ENCODE peak calls at places on chromosome 21, in eight cellular contexts. One of them, this sample, is unnamed.

GRCh38 chr21:37210017-37210593 is 57.0 kb downstream of the VPS26C start:
- DNase-seq in brain microvascular endothelial cell: no peak
- DNase-seq in spleen: no peak
- DNase-seq in psoas muscle: no peak
- DNase-seq in CD8-positive, alpha-beta T cell: no peak
- DNase-seq in tibial nerve: no peak
- DNase-seq in adrenal gland: no peak
- DNase-seq in heart right ventricle: no peak
- DNase-seq in this sample: no peak

GRCh38 chr21:29237110-29238051 is 61.3 kb upstream of the BACH1 start:
- DNase-seq in tibial nerve: no peak
- DNase-seq in spleen: no peak
- DNase-seq in brain microvascular endothelial cell: no peak
- DNase-seq in heart right ventricle: peak; percentile 17
- DNase-seq in adrenal gland: no peak
- DNase-seq in CD8-positive, alpha-beta T cell: no peak
- DNase-seq in psoas muscle: no peak
- DNase-seq in this sample: peak; percentile 22

GRCh38 chr21:43726686-43727570 is 8.0 kb downstream of the PDXK start:
- DNase-seq in adrenal gland: peak; percentile 90
- DNase-seq in heart right ventricle: no peak
- DNase-seq in psoas muscle: peak; percentile 60
- DNase-seq in tibial nerve: no peak
- DNase-seq in CD8-positive, alpha-beta T cell: no peak
- DNase-seq in brain microvascular endothelial cell: no peak
- DNase-seq in spleen: peak; percentile 86
- DNase-seq in this sample: no peak

GRCh38 chr21:24046816-24047443 is 1560.4 kb downstream of the MRPL39 start:
- DNase-seq in CD8-positive, alpha-beta T cell: no peak
- DNase-seq in psoas muscle: no peak
- DNase-seq in heart right ventricle: no peak
- DNase-seq in spleen: no peak
- DNase-seq in brain microvascular endothelial cell: no peak
- DNase-seq in tibial nerve: no peak
- DNase-seq in adrenal gland: no peak
- DNase-seq in this sample: no peak

GRCh38 chr21:23601549-23601948 is 2005.7 kb downstream of the MRPL39 start:
- DNase-seq in brain microvascular endothelial cell: no peak
- DNase-seq in tibial nerve: no peak
- DNase-seq in psoas muscle: no peak
- DNase-seq in CD8-positive, alpha-beta T cell: no peak
- DNase-seq in adrenal gland: no peak
- DNase-seq in spleen: no peak
- DNase-seq in heart right ventricle: no peak
- DNase-seq in this sample: no peak

GRCh38 chr21:29351691-29352090 is 53.0 kb downstream of the BACH1 start:
- DNase-seq in psoas muscle: no peak
- DNase-seq in heart right ventricle: no peak
- DNase-seq in adrenal gland: no peak
- DNase-seq in brain microvascular endothelial cell: peak; percentile 64
- DNase-seq in CD8-positive, alpha-beta T cell: no peak
- DNase-seq in spleen: no peak
- DNase-seq in tibial nerve: no peak
- DNase-seq in this sample: peak; percentile 48

GRCh38 chr21:16196521-16197208 is 466.9 kb downstream of the USP25 start:
- DNase-seq in tibial nerve: no peak
- DNase-seq in CD8-positive, alpha-beta T cell: no peak
- DNase-seq in psoas muscle: no peak
- DNase-seq in adrenal gland: no peak
- DNase-seq in heart right ventricle: no peak
- DNase-seq in spleen: no peak
- DNase-seq in brain microvascular endothelial cell: no peak
- DNase-seq in this sample: no peak

GRCh38 chr21:27379381-27379780 is 412.5 kb upstream of the ADAMTS5 start:
- DNase-seq in heart right ventricle: no peak
- DNase-seq in adrenal gland: no peak
- DNase-seq in psoas muscle: no peak
- DNase-seq in brain microvascular endothelial cell: no peak
- DNase-seq in tibial nerve: no peak
- DNase-seq in CD8-positive, alpha-beta T cell: no peak
- DNase-seq in spleen: no peak
- DNase-seq in this sample: no peak

GRCh38 chr21:26007911-26008579 is 162.5 kb downstream of the APP start:
- DNase-seq in brain microvascular endothelial cell: no peak
- DNase-seq in CD8-positive, alpha-beta T cell: no peak
- DNase-seq in spleen: no peak
- DNase-seq in tibial nerve: no peak
- DNase-seq in psoas muscle: no peak
- DNase-seq in heart right ventricle: no peak
- DNase-seq in adrenal gland: no peak
- DNase-seq in this sample: no peak

GRCh38 chr21:21715286-21715969 is 717.2 kb downstream of the NCAM2 start:
- DNase-seq in CD8-positive, alpha-beta T cell: no peak
- DNase-seq in heart right ventricle: no peak
- DNase-seq in adrenal gland: no peak
- DNase-seq in psoas muscle: no peak
- DNase-seq in brain microvascular endothelial cell: peak; percentile 51
- DNase-seq in spleen: no peak
- DNase-seq in tibial nerve: no peak
- DNase-seq in this sample: no peak

GRCh38 chr21:36699546-36700294 is 805 bp downstream of the SIM2 start:
- DNase-seq in CD8-positive, alpha-beta T cell: no peak
- DNase-seq in tibial nerve: no peak
- DNase-seq in psoas muscle: no peak
- DNase-seq in heart right ventricle: no peak
- DNase-seq in brain microvascular endothelial cell: no peak
- DNase-seq in spleen: no peak
- DNase-seq in adrenal gland: no peak
- DNase-seq in this sample: no peak

GRCh38 chr21:17613242-17613676 is 558 bp upstream of the BTG3 start:
- DNase-seq in spleen: no peak
- DNase-seq in tibial nerve: peak; percentile 36
- DNase-seq in psoas muscle: peak; percentile 71
- DNase-seq in adrenal gland: peak; percentile 53
- DNase-seq in brain microvascular endothelial cell: no peak
- DNase-seq in heart right ventricle: no peak
- DNase-seq in CD8-positive, alpha-beta T cell: no peak
- DNase-seq in this sample: peak; percentile 77

GRCh38 chr21:17139696-17140095 is 373.1 kb upstream of the CXADR start:
- DNase-seq in psoas muscle: no peak
- DNase-seq in spleen: no peak
- DNase-seq in CD8-positive, alpha-beta T cell: no peak
- DNase-seq in heart right ventricle: no peak
- DNase-seq in adrenal gland: no peak
- DNase-seq in brain microvascular endothelial cell: no peak
- DNase-seq in tibial nerve: no peak
- DNase-seq in this sample: no peak

GRCh38 chr21:29793712-29794111 is 146.1 kb downstream of the GRIK1 start:
- DNase-seq in adrenal gland: no peak
- DNase-seq in psoas muscle: no peak
- DNase-seq in spleen: no peak
- DNase-seq in heart right ventricle: no peak
- DNase-seq in brain microvascular endothelial cell: no peak
- DNase-seq in tibial nerve: no peak
- DNase-seq in CD8-positive, alpha-beta T cell: no peak
- DNase-seq in this sample: no peak

GRCh38 chr21:27825035-27825434 is 858.1 kb upstream of the ADAMTS5 start:
- DNase-seq in spleen: no peak
- DNase-seq in heart right ventricle: no peak
- DNase-seq in tibial nerve: no peak
- DNase-seq in psoas muscle: no peak
- DNase-seq in CD8-positive, alpha-beta T cell: no peak
- DNase-seq in adrenal gland: no peak
- DNase-seq in brain microvascular endothelial cell: no peak
- DNase-seq in this sample: no peak

GRCh38 chr21:15028186-15028585 is 36.6 kb downstream of the NRIP1 start:
- DNase-seq in brain microvascular endothelial cell: no peak
- DNase-seq in psoas muscle: no peak
- DNase-seq in tibial nerve: no peak
- DNase-seq in spleen: no peak
- DNase-seq in heart right ventricle: no peak
- DNase-seq in adrenal gland: no peak
- DNase-seq in CD8-positive, alpha-beta T cell: no peak
- DNase-seq in this sample: no peak

GRCh38 chr21:19237603-19238002 is 834.0 kb upstream of the TMPRSS15 start:
- DNase-seq in tibial nerve: no peak
- DNase-seq in brain microvascular endothelial cell: no peak
- DNase-seq in adrenal gland: no peak
- DNase-seq in spleen: no peak
- DNase-seq in heart right ventricle: no peak
- DNase-seq in CD8-positive, alpha-beta T cell: no peak
- DNase-seq in psoas muscle: no peak
- DNase-seq in this sample: no peak

GRCh38 chr21:15947707-15948106 is 217.9 kb downstream of the USP25 start:
- DNase-seq in tibial nerve: no peak
- DNase-seq in CD8-positive, alpha-beta T cell: no peak
- DNase-seq in psoas muscle: no peak
- DNase-seq in adrenal gland: no peak
- DNase-seq in spleen: no peak
- DNase-seq in heart right ventricle: no peak
- DNase-seq in brain microvascular endothelial cell: no peak
- DNase-seq in this sample: no peak

GRCh38 chr21:17513214-17514123 is 626 bp downstream of the CXADR start:
- DNase-seq in spleen: peak; percentile 77
- DNase-seq in brain microvascular endothelial cell: peak; percentile 20
- DNase-seq in psoas muscle: no peak
- DNase-seq in CD8-positive, alpha-beta T cell: peak; percentile 13
- DNase-seq in tibial nerve: no peak
- DNase-seq in heart right ventricle: no peak
- DNase-seq in adrenal gland: peak; percentile 43
- DNase-seq in this sample: peak; percentile 58

GRCh38 chr21:16423921-16424320 is 694.1 kb downstream of the USP25 start:
- DNase-seq in spleen: no peak
- DNase-seq in heart right ventricle: no peak
- DNase-seq in tibial nerve: no peak
- DNase-seq in brain microvascular endothelial cell: no peak
- DNase-seq in psoas muscle: no peak
- DNase-seq in adrenal gland: no peak
- DNase-seq in CD8-positive, alpha-beta T cell: no peak
- DNase-seq in this sample: no peak

GRCh38 chr21:37792046-37792445 is 124.2 kb downstream of the KCNJ6 start:
- DNase-seq in psoas muscle: no peak
- DNase-seq in CD8-positive, alpha-beta T cell: no peak
- DNase-seq in brain microvascular endothelial cell: peak; percentile 20
- DNase-seq in adrenal gland: no peak
- DNase-seq in heart right ventricle: no peak
- DNase-seq in tibial nerve: no peak
- DNase-seq in spleen: no peak
- DNase-seq in this sample: no peak

GRCh38 chr21:19130379-19131028 is 726.9 kb upstream of the TMPRSS15 start:
- DNase-seq in tibial nerve: no peak
- DNase-seq in spleen: no peak
- DNase-seq in psoas muscle: no peak
- DNase-seq in brain microvascular endothelial cell: no peak
- DNase-seq in CD8-positive, alpha-beta T cell: no peak
- DNase-seq in adrenal gland: no peak
- DNase-seq in heart right ventricle: no peak
- DNase-seq in this sample: no peak

GRCh38 chr21:17848228-17848627 is 29.1 kb upstream of the C21orf91 start:
- DNase-seq in heart right ventricle: peak; percentile 9
- DNase-seq in spleen: no peak
- DNase-seq in psoas muscle: no peak
- DNase-seq in CD8-positive, alpha-beta T cell: no peak
- DNase-seq in brain microvascular endothelial cell: peak; percentile 97
- DNase-seq in tibial nerve: peak; percentile 14
- DNase-seq in adrenal gland: peak; percentile 26
- DNase-seq in this sample: peak; percentile 3

GRCh38 chr21:39575778-39576177 is 37.0 kb upstream of the B3GALT5 start:
- DNase-seq in heart right ventricle: no peak
- DNase-seq in brain microvascular endothelial cell: no peak
- DNase-seq in psoas muscle: no peak
- DNase-seq in adrenal gland: no peak
- DNase-seq in tibial nerve: no peak
- DNase-seq in CD8-positive, alpha-beta T cell: no peak
- DNase-seq in spleen: no peak
- DNase-seq in this sample: no peak
- H3K27ac ChIP-seq in heart right ventricle: no peak overlapping the region
- H3K27ac ChIP-seq in brain microvascular endothelial cell: no peak overlapping the region
- H3K27ac ChIP-seq in psoas muscle: no peak overlapping the region
- H3K27ac ChIP-seq in adrenal gland: no peak overlapping the region
- H3K27ac ChIP-seq in tibial nerve: no peak overlapping the region
- H3K27ac ChIP-seq in CD8-positive, alpha-beta T cell: no peak overlapping the region
- H3K27ac ChIP-seq in spleen: no peak overlapping the region
- H3K27ac ChIP-seq in this sample: no peak overlapping the region

GRCh38 chr21:35086357-35086756 is 37.3 kb upstream of the RUNX1 start:
- DNase-seq in adrenal gland: no peak
- DNase-seq in heart right ventricle: no peak
- DNase-seq in brain microvascular endothelial cell: peak; percentile 34
- DNase-seq in spleen: no peak
- DNase-seq in psoas muscle: no peak
- DNase-seq in tibial nerve: no peak
- DNase-seq in CD8-positive, alpha-beta T cell: no peak
- DNase-seq in this sample: no peak
- H3K27ac ChIP-seq in adrenal gland: no peak overlapping the region
- H3K27ac ChIP-seq in heart right ventricle: no peak overlapping the region
- H3K27ac ChIP-seq in brain microvascular endothelial cell: peak overlapping the region; percentile 85
- H3K27ac ChIP-seq in spleen: no peak overlapping the region
- H3K27ac ChIP-seq in psoas muscle: no peak overlapping the region
- H3K27ac ChIP-seq in tibial nerve: no peak overlapping the region
- H3K27ac ChIP-seq in CD8-positive, alpha-beta T cell: no peak overlapping the region
- H3K27ac ChIP-seq in this sample: no peak overlapping the region

GRCh38 chr21:34243562-34243961 is 120.2 kb upstream of the KCNE2 start:
- DNase-seq in brain microvascular endothelial cell: no peak
- DNase-seq in tibial nerve: no peak
- DNase-seq in spleen: no peak
- DNase-seq in heart right ventricle: no peak
- DNase-seq in CD8-positive, alpha-beta T cell: no peak
- DNase-seq in adrenal gland: peak; percentile 26
- DNase-seq in psoas muscle: no peak
- DNase-seq in this sample: peak; percentile 43
- H3K27ac ChIP-seq in brain microvascular endothelial cell: no peak overlapping the region
- H3K27ac ChIP-seq in tibial nerve: no peak overlapping the region
- H3K27ac ChIP-seq in spleen: no peak overlapping the region
- H3K27ac ChIP-seq in heart right ventricle: no peak overlapping the region
- H3K27ac ChIP-seq in CD8-positive, alpha-beta T cell: no peak overlapping the region
- H3K27ac ChIP-seq in adrenal gland: no peak overlapping the region
- H3K27ac ChIP-seq in psoas muscle: no peak overlapping the region
- H3K27ac ChIP-seq in this sample: no peak overlapping the region

DNA sequence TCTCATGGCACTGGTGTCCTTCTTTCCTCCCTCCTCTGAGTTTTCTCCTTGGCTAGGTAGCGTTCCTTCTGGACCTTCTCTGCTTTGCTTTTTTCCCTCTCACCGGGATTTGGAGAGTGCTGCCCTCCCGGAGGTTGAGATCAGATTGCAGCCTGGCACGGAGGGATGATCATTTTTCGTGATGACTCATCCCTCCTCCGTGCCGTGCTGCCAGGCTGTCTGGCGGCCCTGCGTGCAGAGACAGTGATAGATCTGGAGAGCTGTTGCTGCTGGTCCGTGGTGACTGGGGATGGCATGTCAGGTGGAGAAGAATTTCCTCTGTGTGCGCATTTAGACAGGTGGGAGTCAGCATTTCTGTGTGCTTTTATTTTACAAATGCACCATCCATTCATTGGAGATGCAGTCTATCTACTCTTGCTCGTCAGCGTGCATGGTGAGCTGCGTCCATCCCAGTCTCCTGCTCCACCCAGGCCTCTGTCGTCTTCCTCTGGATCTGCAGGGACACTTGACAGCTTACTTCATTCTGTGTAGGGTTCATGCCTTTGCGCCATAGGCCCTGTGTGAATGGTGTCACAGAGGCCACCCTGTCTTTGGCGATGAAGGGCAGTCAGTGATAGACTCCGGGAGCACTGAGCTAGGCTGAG is 104.4 kb downstream of the PCBP3 start:
- DNase-seq in heart right ventricle: no peak
- DNase-seq in adrenal gland: peak; percentile 67
- DNase-seq in brain microvascular endothelial cell: no peak
- DNase-seq in spleen: no peak
- DNase-seq in psoas muscle: no peak
- DNase-seq in CD8-positive, alpha-beta T cell: no peak
- DNase-seq in tibial nerve: no peak
- DNase-seq in this sample: no peak
- H3K27ac ChIP-seq in heart right ventricle: no peak overlapping the region
- H3K27ac ChIP-seq in adrenal gland: no peak overlapping the region
- H3K27ac ChIP-seq in brain microvascular endothelial cell: no peak overlapping the region
- H3K27ac ChIP-seq in spleen: no peak overlapping the region
- H3K27ac ChIP-seq in psoas muscle: no peak overlapping the region
- H3K27ac ChIP-seq in CD8-positive, alpha-beta T cell: no peak overlapping the region
- H3K27ac ChIP-seq in tibial nerve: no peak overlapping the region
- H3K27ac ChIP-seq in this sample: no peak overlapping the region

This sample was measured in thyroid gland.